ENCODE peak calls at places on chromosome 2, in five cellular contexts. G is GM23248, Q is H9, E is neural progenitor cell, R is fibroblast of lung. W is an unnamed sample.

GRCh38 chr2:98134138-98134537 is 47.2 kb downstream of the VWA3B start:
- DNase-seq in G (peak), E (peak), R (no peak), Q (peak), W (no peak)

GRCh38 chr2:68062680-68063387 is at the start of gene C1D:
- DNase-seq in R (peak), G (peak), Q (peak), E (peak), W (peak)

GRCh38 chr2:23703583-23704385 is 223.1 kb downstream of the ATAD2B start:
- DNase-seq in Q (peak), G (no peak), R (no peak), E (no peak), W (no peak)

GRCh38 chr2:218016810-218017209 is 14.0 kb upstream of the TNS1 start:
- DNase-seq in R (no peak), G (no peak), Q (no peak), E (no peak), W (no peak)

GRCh38 chr2:134402385-134402784 is 148.5 kb downstream of the MGAT5 start:
- DNase-seq in E (no peak), R (peak), G (peak), Q (no peak), W (no peak)

GRCh38 chr2:30238143-30238800 is 6.9 kb downstream of the LBH start:
- DNase-seq in Q (peak), E (no peak), R (no peak), G (no peak), W (no peak)

GRCh38 chr2:58762176-58762781 is 521.2 kb upstream of the FANCL start:
- DNase-seq in R (peak), E (peak), G (peak), Q (peak), W (peak)

GRCh38 chr2:46988733-46989481 is 73.3 kb upstream of the MCFD2 start:
- DNase-seq in Q (peak), E (peak), R (no peak), G (no peak), W (no peak)

GRCh38 chr2:10787176-10787968 is 25.2 kb downstream of the PDIA6 start:
- DNase-seq in G (peak), E (peak), Q (peak), R (peak), W (no peak)

GRCh38 chr2:174577967-174578589 is 19.5 kb downstream of the WIPF1 start:
- DNase-seq in R (peak), E (peak), G (peak), Q (no peak), W (peak)

GRCh38 chr2:128554151-128554769 is 235.6 kb upstream of the HS6ST1 start:
- DNase-seq in Q (no peak), R (no peak), E (no peak), G (no peak), W (no peak)

GRCh38 chr2:18154259-18154658 is 275.8 kb downstream of the KCNS3 start:
- DNase-seq in E (no peak), Q (no peak), G (no peak), R (no peak), W (peak)

GRCh38 chr2:101900375-101900774 is 91.4 kb upstream of the IL1R2 start:
- DNase-seq in G (no peak), Q (no peak), R (no peak), E (no peak), W (no peak)

GRCh38 chr2:36538345-36538744 is 59.6 kb downstream of the FEZ2 start:
- DNase-seq in G (peak), Q (no peak), E (no peak), R (no peak), W (no peak)

GRCh38 chr2:88098558-88098900 is 29.3 kb downstream of the FABP1 start:
- DNase-seq in G (no peak), R (no peak), E (no peak), Q (no peak), W (no peak)

GRCh38 chr2:48347712-48348111 is 182.2 kb upstream of the STON1 start:
- DNase-seq in R (peak), G (peak), E (no peak), Q (no peak), W (peak)

GRCh38 chr2:185108588-185108987 is 510.3 kb downstream of the ZNF804A start:
- DNase-seq in R (peak), E (no peak), Q (no peak), G (no peak), W (no peak)

GRCh38 chr2:218891275-218892135 is 10.9 kb downstream of the WNT10A start:
- DNase-seq in G (no peak), E (no peak), Q (no peak), R (no peak), W (no peak)

GRCh38 chr2:128624425-128624795 is 305.7 kb upstream of the HS6ST1 start:
- DNase-seq in R (no peak), Q (no peak), G (no peak), E (no peak), W (no peak)

GRCh38 chr2:151887164-151887563 is 58.9 kb upstream of the ARL5A start:
- DNase-seq in Q (no peak), E (no peak), R (no peak), G (no peak), W (no peak)

GRCh38 chr2:228731517-228731916 is 539.6 kb downstream of the PID1 start:
- DNase-seq in E (no peak), R (peak), Q (no peak), G (peak), W (peak)

GRCh38 chr2:4151521-4151920 is 448.1 kb downstream of the DCDC2C start:
- DNase-seq in E (peak), R (no peak), Q (no peak), G (no peak), W (no peak)

GRCh38 chr2:229249536-229249935 is 21.6 kb downstream of the PID1 start:
- DNase-seq in G (no peak), R (no peak), E (no peak), Q (no peak), W (no peak)

GRCh38 chr2:190344275-190344827 is 962 bp downstream of the INPP1 start:
- DNase-seq in Q (no peak), E (no peak), R (peak), G (no peak), W (peak)

GRCh38 chr2:212791579-212791978 is 253.0 kb upstream of the ERBB4 start:
- DNase-seq in Q (no peak), G (no peak), R (no peak), E (no peak), W (no peak)

GRCh38 chr2:166944909-166945308 is 56.6 kb downstream of the XIRP2 start:
- DNase-seq in R (no peak), E (no peak), Q (no peak), G (no peak), W (no peak)
- H3K9ac ChIP-seq in R (no peak), E (no peak), Q (no peak), G (no peak), W (no peak)

DNA sequence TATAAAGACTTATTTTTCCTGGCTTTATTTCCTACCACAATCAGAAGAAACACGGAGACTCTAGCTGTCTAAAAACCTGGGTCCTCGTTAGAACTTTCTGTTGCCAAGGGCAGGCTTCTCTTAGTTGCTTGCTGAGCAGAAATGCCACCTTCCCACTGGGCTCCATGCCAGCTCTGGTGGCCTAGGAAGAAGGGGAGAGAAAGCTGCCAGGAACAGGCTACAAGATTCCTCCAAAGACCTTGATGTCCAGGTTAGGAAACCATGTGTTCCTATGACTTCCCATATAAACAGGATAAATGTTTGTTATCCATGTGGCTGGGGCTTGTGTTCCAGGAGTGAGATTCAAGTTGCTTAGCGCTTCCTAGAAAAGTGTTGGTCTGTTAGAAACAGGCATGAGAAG is 17.9 kb upstream of the TMEM18 start:
- DNase-seq in R (no peak), Q (no peak), G (no peak), E (no peak), W (no peak)
- H3K9ac ChIP-seq in R (no peak), Q (no peak), G (no peak), E (no peak), W (no peak)

DNA sequence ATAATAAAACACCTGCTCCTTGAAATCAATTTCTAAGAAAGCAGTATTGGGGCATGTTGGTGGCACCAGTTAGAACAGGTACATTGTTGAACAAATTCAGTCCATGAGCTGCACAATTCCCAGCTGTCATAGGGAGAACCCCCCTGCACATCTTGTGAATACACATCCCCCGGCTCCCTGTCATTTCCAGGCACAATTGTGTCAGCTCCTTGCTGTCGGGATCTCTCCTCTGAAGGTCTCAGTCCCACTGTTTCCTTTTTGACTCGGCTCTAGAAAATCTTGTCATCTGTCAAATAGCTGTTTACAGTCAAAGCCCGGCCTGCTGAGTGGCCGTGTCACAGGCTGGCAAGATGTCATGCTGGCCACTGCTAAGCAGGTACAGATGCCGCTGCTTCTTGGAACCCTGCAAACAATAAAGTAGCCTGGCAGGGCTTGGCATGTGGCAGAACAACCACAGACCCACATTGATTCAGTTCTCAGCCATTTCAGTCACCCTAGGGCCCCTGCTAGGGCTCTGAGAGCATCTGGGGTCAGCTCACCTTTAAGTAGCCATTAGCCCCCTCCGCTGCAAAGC is 61.7 kb downstream of the LYPD1 start:
- DNase-seq in G (no peak), Q (no peak), R (no peak), E (no peak), W (no peak)
- H3K9ac ChIP-seq in G (no peak), Q (no peak), R (no peak), E (no peak), W (no peak)

DNA sequence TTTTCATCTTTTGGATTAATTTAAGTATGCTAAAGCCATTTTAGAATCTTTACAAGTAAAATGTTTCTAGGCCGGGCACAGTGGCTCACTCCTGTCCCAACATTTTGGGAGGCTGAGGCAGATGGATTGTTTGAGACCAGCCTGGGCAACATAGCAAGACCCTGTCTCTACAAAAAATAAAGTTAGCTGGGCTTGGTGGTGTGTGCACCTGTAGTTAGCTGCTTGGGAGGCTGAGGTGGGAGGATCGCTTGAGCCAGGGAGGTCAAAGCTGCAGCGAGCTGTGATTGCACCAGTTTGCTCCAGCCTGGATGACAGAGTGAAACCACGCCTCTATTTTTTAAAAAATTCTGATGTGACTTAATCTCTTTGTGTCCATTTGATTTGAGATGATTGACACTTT is 3.9 kb downstream of the PPM1B start:
- DNase-seq in E (no peak), G (no peak), Q (no peak), R (no peak), W (no peak)
- H3K9ac ChIP-seq in E (no peak), G (no peak), Q (no peak), R (no peak), W (no peak)

GRCh38 chr2:109129921-109130725 is 1.1 kb downstream of the SH3RF3 start:
- DNase-seq in E (peak), R (peak), G (peak), Q (peak), W (no peak)
- H3K9ac ChIP-seq in E (no peak), R (peak), G (peak), Q (no peak), W (no peak)

DNA sequence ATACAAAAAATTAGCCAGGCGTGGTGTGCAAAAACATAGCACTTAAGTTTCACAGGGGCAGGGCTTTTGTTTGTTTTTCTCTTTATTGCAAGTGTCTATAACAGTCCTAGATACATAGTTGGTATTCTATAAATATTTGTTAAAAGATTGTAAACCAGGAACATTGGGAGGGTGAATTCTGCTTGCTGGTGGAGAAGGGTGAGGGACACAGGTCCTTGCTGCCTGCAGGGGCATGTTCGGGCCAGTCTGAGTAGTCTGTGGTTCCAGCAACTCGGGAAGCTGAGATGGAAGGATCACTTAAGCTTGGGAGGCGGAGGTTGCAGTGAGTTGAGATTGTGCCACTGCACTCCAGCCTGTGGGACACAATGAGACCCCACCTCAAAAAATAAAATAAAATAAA is 53.0 kb downstream of the RPL37A start:
- DNase-seq in E (no peak), R (no peak), G (no peak), Q (no peak), W (peak)
- H3K9ac ChIP-seq in E (no peak), R (no peak), G (no peak), Q (no peak), W (no peak)

GRCh38 chr2:234690569-234691225 is 193.8 kb upstream of the ARL4C start:
- DNase-seq in Q (no peak), R (peak), G (peak), E (peak), W (peak)
- H3K9ac ChIP-seq in Q (no peak), R (no peak), G (no peak), E (no peak), W (no peak)

GRCh38 chr2:197306691-197307030 is 3.9 kb downstream of the ANKRD44 start:
- DNase-seq in E (no peak), G (peak), Q (no peak), R (no peak), W (peak)
- H3K9ac ChIP-seq in E (no peak), G (no peak), Q (no peak), R (no peak), W (no peak)

DNA sequence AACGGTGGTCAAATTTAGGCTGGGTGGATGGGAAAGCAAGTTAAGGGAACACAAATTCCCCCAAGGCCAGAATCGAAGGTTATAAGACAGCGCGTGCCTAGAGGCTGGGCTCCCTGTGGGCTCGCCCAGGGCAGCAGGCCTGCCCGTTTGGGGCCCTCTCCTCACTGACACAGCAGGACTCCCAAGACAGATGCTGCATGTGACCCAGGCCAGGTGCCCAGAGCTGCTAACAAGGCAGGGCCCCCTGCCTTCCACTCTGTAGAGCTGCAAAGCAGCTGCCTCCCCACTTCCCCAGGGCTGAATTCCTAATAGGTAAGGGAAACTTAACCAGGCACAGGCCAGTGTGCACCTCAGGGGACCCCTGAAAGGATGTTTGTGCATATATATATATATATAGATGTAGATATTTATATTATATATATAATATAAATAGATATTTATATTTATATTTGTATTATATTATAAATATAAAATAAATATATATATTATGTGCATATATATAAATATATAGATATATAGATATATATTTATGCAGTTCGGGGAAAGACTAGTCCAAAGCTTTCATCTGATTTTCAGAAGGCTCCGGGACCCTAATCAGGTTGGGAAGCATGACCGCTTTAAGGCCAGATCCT is 43.7 kb downstream of the TMEM37 start:
- DNase-seq in Q (peak), E (peak), G (no peak), R (no peak), W (no peak)
- H3K9ac ChIP-seq in Q (no peak), E (no peak), G (no peak), R (no peak), W (no peak)